ENCODE peak calls at places on chromosomes 3 and 15, in five cellular contexts. E is brain microvascular endothelial cell, L is endothelial cell, P is GM03348, J is lung microvascular endothelial cell. K is an unnamed sample.

GRCh38 chr3:149771652-149772271 is 19.5 kb upstream of the COMMD2 start:
- DNase-seq in J (peak), P (peak), L (peak), E (peak), K (peak)

GRCh38 chr15:96435841-96436240 is 105.3 kb downstream of the NR2F2 start:
- DNase-seq in L (no peak), E (no peak), J (no peak), P (no peak), K (no peak)

GRCh38 chr15:41789237-41789636 is 15.0 kb downstream of the MAPKBP1 start:
- DNase-seq in J (no peak), P (no peak), L (no peak), E (no peak), K (no peak)

GRCh38 chr3:61065451-61066011 is 185.7 kb downstream of the FHIT start:
- DNase-seq in P (no peak), L (no peak), J (no peak), E (no peak), K (no peak)

GRCh38 chr3:140092883-140093536 is 158.0 kb downstream of the CLSTN2 start:
- DNase-seq in E (no peak), L (peak), P (no peak), J (no peak), K (no peak)

GRCh38 chr15:39151545-39151944 is 429.3 kb upstream of the THBS1 start:
- DNase-seq in E (no peak), J (no peak), P (no peak), L (no peak), K (no peak)

GRCh38 chr15:28929200-28929599 is 43.4 kb downstream of the APBA2 start:
- DNase-seq in L (no peak), J (no peak), E (no peak), P (no peak), K (no peak)

GRCh38 chr3:186417791-186418190 is 55.8 kb upstream of the DGKG start:
- DNase-seq in P (peak), E (peak), J (no peak), L (no peak), K (peak)

GRCh38 chr3:66532613-66533012 is 31.8 kb upstream of the LRIG1 start:
- DNase-seq in L (no peak), J (no peak), P (no peak), E (no peak), K (no peak)

GRCh38 chr3:14151471-14152083 is 26.7 kb downstream of the TMEM43 start:
- DNase-seq in L (no peak), J (no peak), E (no peak), P (no peak), K (no peak)

GRCh38 chr15:44081223-44082013 is 113.7 kb downstream of the FRMD5 start:
- DNase-seq in P (peak), J (peak), E (no peak), L (no peak), K (peak)

GRCh38 chr3:98954242-98954641 is 52.7 kb upstream of the DCBLD2 start:
- DNase-seq in J (no peak), L (no peak), P (no peak), E (no peak), K (peak)

GRCh38 chr15:75163150-75163564 is 38.5 kb upstream of the C15orf39 start:
- DNase-seq in E (no peak), J (no peak), P (no peak), L (no peak), K (no peak)

GRCh38 chr3:49397470-49397869 is 14.3 kb downstream of the RHOA start:
- DNase-seq in E (peak), J (peak), L (no peak), P (no peak), K (no peak)

GRCh38 chr3:19474169-19474568 is 325.9 kb downstream of the KCNH8 start:
- DNase-seq in L (no peak), J (no peak), P (no peak), E (no peak), K (no peak)

GRCh38 chr3:47096955-47097354 is 67.0 kb downstream of the SETD2 start:
- DNase-seq in P (peak), J (no peak), E (peak), L (no peak), K (peak)

GRCh38 chr15:42427429-42428223 is 63.3 kb downstream of the ZNF106 start:
- DNase-seq in P (peak), L (no peak), E (peak), J (no peak), K (peak)

GRCh38 chr3:183984337-183984736 is 33.3 kb downstream of the ABCC5 start:
- DNase-seq in L (no peak), P (peak), J (no peak), E (no peak), K (no peak)

GRCh38 chr3:48129921-48130320 is 58.3 kb downstream of the CDC25A start:
- DNase-seq in J (no peak), L (no peak), E (peak), P (no peak), K (peak)

GRCh38 chr15:87419341-87419740 is 837.2 kb downstream of the NTRK3 start:
- DNase-seq in P (no peak), E (no peak), J (no peak), L (no peak), K (peak)

GRCh38 chr15:65194826-65195541 is 9.8 kb upstream of the CLPX start:
- DNase-seq in J (no peak), P (peak), L (no peak), E (no peak), K (no peak)

GRCh38 chr3:13706451-13706850 is 157.5 kb downstream of the FBLN2 start:
- DNase-seq in J (no peak), P (no peak), L (no peak), E (no peak), K (no peak)

GRCh38 chr3:66885326-66886000 is 112.6 kb upstream of the KBTBD8 start:
- DNase-seq in L (no peak), P (no peak), E (peak), J (no peak), K (no peak)

GRCh38 chr15:39581501-39582285 is 814 bp downstream of the THBS1 start:
- DNase-seq in L (peak), E (no peak), P (no peak), J (peak), K (peak)

GRCh38 chr15:47404877-47405276 is 312.4 kb upstream of the SEMA6D start:
- DNase-seq in P (no peak), E (no peak), J (no peak), L (no peak), K (no peak)

GRCh38 chr3:65988440-65988839 is 50.3 kb downstream of the MAGI1 start:
- DNase-seq in L (no peak), E (no peak), P (no peak), J (no peak), K (no peak)